ENCODE peak calls at places on chromosomes 3 and 15, in six cellular contexts. L is GM23248, Z is PC-3, Y is HCT116, N is MM.1S, K is SK-N-SH. T is an unnamed sample.

GRCh38 chr15:26179906-26180305 is 316.8 kb upstream of the ATP10A start:
- DNase-seq in N (no peak), Y (no peak), L (peak; percentile 1), Z (peak; percentile 30), K (peak; percentile 9), T (peak; percentile 80)

GRCh38 chr15:71800835-71801745 is 9.3 kb upstream of the NR2E3 start:
- DNase-seq in N (peak; percentile 53), Z (peak; percentile 88), L (peak; percentile 85), Y (peak; percentile 56), K (peak; percentile 72), T (peak; percentile 75)

GRCh38 chr3:146020969-146021368 is 140.0 kb downstream of the PLOD2 start:
- DNase-seq in Y (no peak), Z (peak; percentile 17), K (no peak), L (no peak), N (no peak), T (peak; percentile 4)

GRCh38 chr3:147162743-147163142 is 243.6 kb downstream of the ZIC4 start:
- DNase-seq in L (no peak), Z (no peak), Y (no peak), K (no peak), N (no peak), T (no peak)

GRCh38 chr3:133293397-133294107 is 106.3 kb upstream of the BFSP2 start:
- DNase-seq in L (no peak), Z (no peak), K (peak; percentile 31), Y (no peak), N (no peak), T (no peak)

GRCh38 chr3:62723636-62724217 is 151.5 kb downstream of the CADPS start:
- DNase-seq in L (no peak), Y (no peak), K (peak; percentile 19), Z (no peak), N (no peak), T (peak; percentile 35)

GRCh38 chr3:26202169-26202568 is 412.3 kb downstream of the OXSM start:
- DNase-seq in Y (no peak), L (no peak), N (no peak), K (no peak), Z (no peak), T (peak; percentile 25)

GRCh38 chr3:160200328-160200727 is 24.9 kb upstream of the C3orf80 start:
- DNase-seq in Y (no peak), Z (no peak), K (no peak), L (no peak), N (no peak), T (no peak)

GRCh38 chr15:33064878-33065277 is 129.6 kb downstream of the FMN1 start:
- DNase-seq in L (peak; percentile 65), Z (peak; percentile 59), K (no peak), N (no peak), Y (no peak), T (no peak)

GRCh38 chr3:34882764-34883163 is 756.6 kb upstream of the ARPP21 start:
- DNase-seq in K (peak; percentile 13), Z (no peak), L (no peak), Y (no peak), N (no peak), T (no peak)

GRCh38 chr15:87981969-87982368 is 274.6 kb downstream of the NTRK3 start:
- DNase-seq in N (no peak), Z (no peak), K (no peak), Y (no peak), L (no peak), T (no peak)

GRCh38 chr15:69798481-69799315 is 299.0 kb downstream of the TLE3 start:
- DNase-seq in K (no peak), N (no peak), L (peak; percentile 38), Y (no peak), Z (peak; percentile 65), T (no peak)

GRCh38 chr15:19973718-19974117 is 567.9 kb downstream of the GOLGA6L6 start:
- DNase-seq in L (no peak), Z (no peak), Y (no peak), N (peak; percentile 21), K (peak; percentile 21), T (no peak)

GRCh38 chr3:8607285-8608040 is 37.1 kb downstream of the SSUH2 start:
- DNase-seq in K (peak; percentile 82), L (peak; percentile 82), Z (peak; percentile 74), Y (peak; percentile 15), N (no peak), T (peak; percentile 77)

GRCh38 chr15:79431636-79432344 is at the start of gene MINAR1:
- DNase-seq in L (peak; percentile 80), Y (no peak), Z (peak; percentile 23), K (peak; percentile 84), N (no peak), T (peak; percentile 75)

GRCh38 chr15:56734013-56734625 is 810 bp upstream of the ZNF280D start:
- DNase-seq in K (no peak), N (no peak), Y (no peak), L (no peak), Z (no peak), T (no peak)

GRCh38 chr3:41267975-41268640 is 68.8 kb downstream of the CTNNB1 start:
- DNase-seq in L (peak; percentile 98), K (no peak), Y (peak; percentile 86), N (no peak), Z (peak; percentile 99), T (no peak)

GRCh38 chr3:196639517-196640500 is at the start of gene NRROS:
- DNase-seq in Z (no peak), K (peak; percentile 72), Y (no peak), N (peak; percentile 96), L (peak; percentile 76), T (peak; percentile 75)

GRCh38 chr15:92780816-92781215 is 119.3 kb upstream of the CHD2 start:
- DNase-seq in L (no peak), K (peak; percentile 60), N (no peak), Z (no peak), Y (no peak), T (no peak)

GRCh38 chr3:128998532-128998931 is 2.6 kb upstream of the EFCC1 start:
- DNase-seq in Z (no peak), K (no peak), L (no peak), Y (no peak), N (no peak), T (no peak)

GRCh38 chr15:101201411-101202174 is 50.3 kb downstream of the CHSY1 start:
- DNase-seq in Y (peak; percentile 19), Z (peak; percentile 85), N (no peak), K (peak; percentile 75), L (peak; percentile 98), T (peak; percentile 90)

GRCh38 chr3:105274958-105275357 is 91.8 kb upstream of the ALCAM start:
- DNase-seq in Y (no peak), Z (peak; percentile 95), K (no peak), L (peak; percentile 70), N (no peak), T (no peak)

GRCh38 chr3:168081171-168081771 is 14.5 kb downstream of the GOLIM4 start:
- DNase-seq in K (no peak), Y (no peak), N (no peak), Z (no peak), L (peak; percentile 78), T (no peak)

GRCh38 chr3:154316974-154317767 is 7.1 kb downstream of the DHX36 start:
- DNase-seq in K (no peak), N (no peak), Z (no peak), L (peak; percentile 45), Y (no peak), T (no peak)

GRCh38 chr3:17810759-17811158 is 68.3 kb upstream of the TBC1D5 start:
- DNase-seq in Y (peak; percentile 13), Z (peak; percentile 83), K (no peak), N (no peak), L (peak; percentile 70), T (no peak)

GRCh38 chr3:31189971-31190370 is 295.5 kb upstream of the GADL1 start:
- DNase-seq in Z (no peak), Y (no peak), N (no peak), L (no peak), K (no peak), T (no peak)

GRCh38 chr15:64767203-64767602 is 8.2 kb downstream of the RBPMS2 start:
- DNase-seq in Z (no peak), Y (no peak), L (no peak), K (peak; percentile 45), N (no peak), T (no peak)

GRCh38 chr3:142863010-142863787 is 25.7 kb downstream of the PCOLCE2 start:
- DNase-seq in N (no peak), L (peak; percentile 91), K (no peak), Z (peak; percentile 63), Y (no peak), T (peak; percentile 15)

GRCh38 chr3:182671942-182672341 is 121.4 kb upstream of the ATP11B start:
- DNase-seq in N (no peak), Y (no peak), Z (no peak), K (peak; percentile 63), L (peak; percentile 71), T (no peak)

GRCh38 chr15:29671308-29671981 is 150.8 kb downstream of the TJP1 start:
- DNase-seq in K (no peak), Z (peak; percentile 82), N (no peak), L (peak; percentile 75), Y (no peak), T (no peak)

GRCh38 chr3:187773963-187774789 is 28.9 kb upstream of the BCL6 start:
- DNase-seq in K (no peak), Z (no peak), N (no peak), L (no peak), Y (no peak), T (no peak)
- H3K9ac ChIP-seq in K (no peak overlapping the region), Z (no peak overlapping the region), N (no peak overlapping the region), L (no peak overlapping the region), Y (no peak overlapping the region), T (no peak overlapping the region)

GRCh38 chr3:47434849-47435248 is 40.9 kb downstream of the SCAP start:
- DNase-seq in Y (no peak), K (no peak), N (no peak), Z (no peak), L (no peak), T (no peak)
- TF ChIP-seq EZH2phosphoT487 in Y (no peak), K (no peak), N (no peak), Z (no peak), L (no peak), T (no peak)

DNA sequence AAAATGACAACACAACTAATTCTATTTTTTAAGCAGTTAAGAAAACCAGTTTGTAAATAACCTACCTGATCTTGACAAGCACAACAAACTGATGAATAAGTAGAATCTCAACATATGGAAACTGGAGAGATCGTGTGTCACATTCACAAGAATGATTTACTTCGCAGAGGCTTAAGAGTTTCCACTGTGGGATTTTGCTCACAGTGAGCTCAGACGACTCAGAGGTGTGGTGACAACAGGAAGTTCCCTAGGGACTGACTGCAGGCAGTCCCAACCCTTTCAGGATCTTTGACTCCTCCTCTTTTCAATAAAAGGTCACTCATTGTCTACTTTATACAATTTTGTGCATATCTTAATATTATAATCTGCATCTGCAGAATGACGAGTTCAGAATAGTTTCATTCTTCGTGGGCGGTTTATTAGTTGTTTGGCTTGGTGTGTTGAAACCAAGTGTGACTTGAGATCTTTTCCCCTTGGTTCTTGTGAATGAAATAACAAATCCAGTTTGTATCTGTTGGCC is at the start of gene LIPH:
- DNase-seq in L (peak; percentile 76), Z (peak; percentile 75), K (no peak), Y (peak; percentile 76), N (no peak), T (no peak)
- H3K9ac ChIP-seq in L (no peak within 1 kb of the TSS), Z (peak within 1 kb of the TSS; percentile 21), K (no peak within 1 kb of the TSS), Y (peak within 1 kb of the TSS; percentile 58), N (no peak within 1 kb of the TSS), T (no peak within 1 kb of the TSS)

DNA sequence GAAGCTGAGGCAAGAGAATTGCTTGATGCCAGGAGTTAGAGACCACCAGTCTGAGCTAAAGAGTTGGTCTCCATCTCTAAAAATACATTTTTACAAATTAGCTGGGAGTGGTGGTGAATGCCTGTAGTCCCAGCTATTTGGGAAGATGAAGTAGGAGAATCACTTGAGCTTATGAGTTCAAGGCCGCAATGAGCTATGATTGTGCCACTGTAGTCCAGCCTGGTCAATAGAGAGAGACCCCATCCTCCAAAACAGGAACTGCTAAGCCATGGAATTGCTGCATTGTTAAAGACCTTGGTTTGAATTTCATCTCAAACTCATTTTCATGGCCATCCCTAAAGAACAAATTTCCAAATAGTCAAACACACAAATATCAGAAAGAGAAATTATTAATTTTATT is 113.9 kb upstream of the AGTR1 start:
- DNase-seq in Z (no peak), Y (no peak), L (no peak), K (no peak), N (no peak), T (no peak)
- TF ChIP-seq EZH2phosphoT487 in Z (no peak), Y (no peak), L (no peak), K (no peak), N (no peak), T (no peak)

T was measured in neural progenitor cell.